ENCODE peak calls at places on chromosomes 4 and X, in four cellular contexts. I, N, Z and C are unnamed samples.

GRCh38 chrX:120269379-120270035 is 18.9 kb downstream of the ZBTB33 start:
- DNase-seq in I (no peak), N (no peak), Z (no peak), C (no peak)

GRCh38 chr4:141047228-141047884 is 85.9 kb downstream of the RNF150 start:
- DNase-seq in I (no peak), N (no peak), Z (no peak), C (no peak)

GRCh38 chr4:122847931-122848330 is 21.3 kb downstream of the FGF2 start:
- DNase-seq in I (no peak), N (no peak), Z (no peak), C (no peak)

GRCh38 chrX:46627700-46628405 is 54.3 kb downstream of the CHST7 start:
- DNase-seq in I (no peak), N (no peak), Z (no peak), C (no peak)

GRCh38 chrX:107857815-107858214 is 32.1 kb downstream of the MID2 start:
- DNase-seq in I (no peak), N (no peak), Z (no peak), C (no peak)

GRCh38 chrX:12877386-12877785 is 10.5 kb downstream of the TLR7 start:
- DNase-seq in I (no peak), N (no peak), Z (peak), C (no peak)

GRCh38 chr4:153281476-153281875 is 63.0 kb upstream of the MND1 start:
- DNase-seq in I (no peak), N (no peak), Z (no peak), C (no peak)

GRCh38 chr4:46386570-46386969 is 3.4 kb downstream of the GABRA2 start:
- DNase-seq in I (no peak), N (no peak), Z (peak), C (no peak)

GRCh38 chr4:172163215-172163614 is 350.0 kb downstream of the GALNTL6 start:
- DNase-seq in I (no peak), N (no peak), Z (no peak), C (no peak)

DNA sequence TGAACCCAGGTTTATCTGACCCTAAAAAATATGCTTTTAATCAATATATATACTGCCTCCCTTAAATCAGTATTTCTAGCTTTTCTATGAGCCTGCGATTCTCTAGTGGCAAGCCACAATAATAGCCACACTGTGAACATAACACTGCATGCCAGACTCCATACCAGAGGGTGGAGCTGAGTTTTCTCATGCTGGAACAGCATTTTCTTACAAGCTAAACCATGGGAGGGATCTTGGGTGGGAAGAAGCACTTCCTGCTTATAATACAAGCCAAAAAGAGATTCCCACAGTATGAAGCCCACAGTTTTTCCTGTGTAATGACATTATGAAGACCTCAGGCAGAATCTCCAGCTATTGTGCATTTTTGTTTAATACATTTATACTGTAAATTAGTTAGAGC is 74.4 kb upstream of the EOLA2 start:
- DNase-seq in I (no peak), N (no peak), Z (no peak), C (no peak)
- TF ChIP-seq CBX5 in I (no peak), N (no peak), Z (no peak), C (no peak)

GRCh38 chr4:17033256-17034245 is 135.1 kb upstream of the LDB2 start:
- DNase-seq in I (no peak), N (no peak), Z (no peak), C (no peak)
- TF ChIP-seq GABPA in I (no peak), N (no peak), Z (no peak), C (no peak)

GRCh38 chrX:134396174-134396573 is 63.8 kb upstream of the HPRT1 start:
- DNase-seq in I (no peak), N (peak), Z (no peak), C (no peak)
- TF ChIP-seq CBX5 in I (no peak), N (no peak), Z (no peak), C (no peak)

GRCh38 chr4:148883435-148883834 is 441.2 kb upstream of the NR3C2 start:
- DNase-seq in I (no peak), N (no peak), Z (no peak), C (no peak)
- TF ChIP-seq GABPA in I (no peak), N (no peak), Z (no peak), C (no peak)

GRCh38 chr4:37648084-37648817 is 37.9 kb downstream of the RELL1 start:
- DNase-seq in I (no peak), N (peak), Z (peak), C (peak)
- TF ChIP-seq CBX5 in I (no peak), N (no peak), Z (peak), C (no peak)

GRCh38 chr4:54661156-54661555 is 3.4 kb downstream of the KIT start:
- DNase-seq in I (no peak), N (no peak), Z (no peak), C (no peak)
- TF ChIP-seq GABPA in I (no peak), N (no peak), Z (no peak), C (no peak)

GRCh38 chrX:1451676-1452496 is 823 bp downstream of the ASMTL start:
- DNase-seq in I (no peak), N (no peak), Z (no peak), C (no peak)

GRCh38 chrX:1451251-1451675 is 1.4 kb downstream of the ASMTL start:
- DNase-seq in I (no peak), N (no peak), Z (no peak), C (no peak)

GRCh38 chrX:1453390-1453783 is 678 bp upstream of the ASMTL start:
- DNase-seq in I (no peak), N (no peak), Z (no peak), C (no peak)

GRCh38 chrX:1453951-1454785 is 1.5 kb upstream of the ASMTL start:
- DNase-seq in I (no peak), N (peak), Z (peak), C (peak)

DNA sequence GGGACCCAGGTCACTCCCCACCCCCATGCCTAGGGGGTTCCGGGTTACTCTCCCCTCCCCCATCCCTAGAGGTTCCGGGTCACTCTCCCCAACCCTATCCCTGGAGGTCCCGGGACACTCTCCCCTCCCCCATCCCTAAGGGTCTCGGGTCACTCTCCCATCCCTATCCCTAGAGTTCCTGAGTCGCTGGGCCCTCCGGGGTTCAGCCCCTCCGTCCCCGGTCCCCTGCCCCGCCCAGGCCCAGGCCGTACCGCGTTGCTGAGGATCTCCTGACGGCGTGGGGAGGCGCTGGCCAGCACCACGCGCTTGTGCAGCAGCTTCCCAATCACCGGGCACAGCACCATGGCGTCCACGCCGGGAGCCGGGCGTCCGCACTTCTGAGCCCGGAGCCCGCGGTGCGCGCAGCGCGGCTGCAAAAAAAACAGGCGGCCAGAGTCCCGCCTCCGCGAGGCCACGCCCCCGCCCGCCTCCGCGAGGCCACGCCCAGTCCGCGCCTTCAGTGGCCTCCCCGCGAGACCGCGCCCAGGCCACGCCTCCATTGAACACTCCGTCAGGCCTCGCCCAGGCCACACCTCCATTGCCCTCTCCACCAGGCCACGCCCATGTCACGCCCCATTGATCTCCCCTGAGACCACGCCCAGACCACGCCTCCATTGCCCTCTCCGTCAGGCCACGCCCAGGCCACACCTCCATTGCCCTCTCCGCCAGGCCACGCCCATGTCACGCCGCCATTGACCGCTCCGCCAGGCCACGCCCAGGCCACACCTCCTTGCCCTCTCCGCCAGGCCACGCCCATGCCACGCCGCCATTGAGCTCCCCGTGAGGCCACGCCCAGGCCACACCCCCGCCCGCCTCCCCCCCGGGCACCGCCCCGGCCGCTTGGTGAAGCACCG is at the start of gene ASMTL:
- DNase-seq in I (peak), N (peak), Z (peak), C (peak)
- TF ChIP-seq CBX5 in I (no peak), N (no peak), Z (no peak), C (no peak)

DNA sequence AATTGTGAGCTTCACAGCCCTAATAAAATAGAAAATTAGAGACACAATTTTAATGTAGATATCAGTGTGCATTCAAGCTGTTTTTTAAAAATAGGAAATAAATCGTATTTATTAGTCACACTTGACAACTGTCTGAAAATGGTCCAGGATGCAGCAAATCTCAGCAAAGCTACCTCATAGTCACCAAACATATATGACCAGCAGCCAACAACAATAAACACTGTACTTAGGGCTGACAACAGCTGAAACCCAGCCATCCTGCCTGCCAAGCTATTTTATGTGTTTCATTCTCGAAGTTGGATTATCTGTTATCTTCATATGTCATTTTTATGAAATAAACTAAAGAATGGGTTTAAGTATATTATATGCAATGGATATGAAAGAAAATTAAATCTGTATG is 163.3 kb upstream of the FAM9B start:
- DNase-seq in I (no peak), N (no peak), Z (no peak), C (no peak)
- TF ChIP-seq GABPA in I (no peak), N (no peak), Z (no peak), C (no peak)

DNA sequence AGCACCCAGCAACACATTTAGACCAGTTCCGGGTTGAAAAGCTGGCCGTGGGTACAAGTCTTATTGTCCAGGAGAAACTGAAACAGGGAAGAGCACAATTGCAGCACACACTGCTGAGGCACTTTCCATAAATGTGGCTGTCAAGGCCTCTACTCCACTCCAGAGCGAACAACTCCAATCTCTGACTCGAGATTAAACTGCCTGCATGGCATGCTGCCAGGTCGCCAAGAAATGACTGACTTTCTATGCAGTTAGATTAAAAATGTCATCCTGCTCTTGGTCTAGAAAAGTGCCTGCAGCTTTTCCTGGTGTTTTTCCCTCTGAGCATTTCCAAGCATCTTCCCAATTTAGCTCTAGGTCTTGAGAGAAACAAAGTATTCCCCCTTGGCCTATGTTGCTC is 260.6 kb upstream of the EMCN start:
- DNase-seq in I (no peak), N (no peak), Z (no peak), C (no peak)
- TF ChIP-seq CBX5 in I (no peak), N (no peak), Z (no peak), C (no peak)